ENCODE peak calls at places on chromosomes 3 and 15, in eight cellular contexts. One of them, this sample, is unnamed.

GRCh38 chr15:68972201-68973065 is 42.1 kb upstream of the NOX5 start:
- DNase-seq in substantia nigra: no peak
- DNase-seq in endodermal cell: no peak
- DNase-seq in cardiac muscle cell: no peak
- DNase-seq in foreskin keratinocyte: no peak
- DNase-seq in neuronal stem cell: no peak
- DNase-seq in DND-41: no peak
- DNase-seq in testis: no peak
- DNase-seq in this sample: no peak

GRCh38 chr3:33750216-33750558 is 32.1 kb upstream of the CLASP2 start:
- DNase-seq in substantia nigra: no peak
- DNase-seq in endodermal cell: no peak
- DNase-seq in cardiac muscle cell: no peak
- DNase-seq in foreskin keratinocyte: no peak
- DNase-seq in neuronal stem cell: no peak
- DNase-seq in DND-41: no peak
- DNase-seq in testis: no peak
- DNase-seq in this sample: no peak

GRCh38 chr3:67357610-67358458 is 296.6 kb downstream of the SUCLG2 start:
- DNase-seq in substantia nigra: no peak
- DNase-seq in endodermal cell: peak
- DNase-seq in cardiac muscle cell: peak
- DNase-seq in foreskin keratinocyte: no peak
- DNase-seq in neuronal stem cell: peak
- DNase-seq in DND-41: no peak
- DNase-seq in testis: peak
- DNase-seq in this sample: no peak

GRCh38 chr15:70067011-70067410 is 30.7 kb downstream of the TLE3 start:
- DNase-seq in substantia nigra: no peak
- DNase-seq in endodermal cell: no peak
- DNase-seq in cardiac muscle cell: no peak
- DNase-seq in foreskin keratinocyte: no peak
- DNase-seq in neuronal stem cell: no peak
- DNase-seq in DND-41: no peak
- DNase-seq in testis: no peak
- DNase-seq in this sample: no peak

GRCh38 chr3:78337801-78338211 is 1297.9 kb downstream of the ROBO2 start:
- DNase-seq in substantia nigra: no peak
- DNase-seq in endodermal cell: no peak
- DNase-seq in cardiac muscle cell: no peak
- DNase-seq in foreskin keratinocyte: no peak
- DNase-seq in neuronal stem cell: no peak
- DNase-seq in DND-41: no peak
- DNase-seq in testis: no peak
- DNase-seq in this sample: no peak

GRCh38 chr15:58535337-58535736 is 103.5 kb downstream of the LIPC start:
- DNase-seq in substantia nigra: no peak
- DNase-seq in endodermal cell: no peak
- DNase-seq in cardiac muscle cell: no peak
- DNase-seq in foreskin keratinocyte: no peak
- DNase-seq in neuronal stem cell: no peak
- DNase-seq in DND-41: no peak
- DNase-seq in testis: no peak
- DNase-seq in this sample: no peak

GRCh38 chr15:31259562-31260252 is 66.9 kb upstream of the KLF13 start:
- DNase-seq in substantia nigra: no peak
- DNase-seq in endodermal cell: no peak
- DNase-seq in cardiac muscle cell: no peak
- DNase-seq in foreskin keratinocyte: no peak
- DNase-seq in neuronal stem cell: no peak
- DNase-seq in DND-41: no peak
- DNase-seq in testis: no peak
- DNase-seq in this sample: no peak

GRCh38 chr3:109923431-109923830 is 586.1 kb upstream of the DPPA4 start:
- DNase-seq in substantia nigra: no peak
- DNase-seq in endodermal cell: no peak
- DNase-seq in cardiac muscle cell: no peak
- DNase-seq in foreskin keratinocyte: no peak
- DNase-seq in neuronal stem cell: no peak
- DNase-seq in DND-41: no peak
- DNase-seq in testis: no peak
- DNase-seq in this sample: no peak

GRCh38 chr15:48644498-48644826 is 1.0 kb downstream of the FBN1 start:
- DNase-seq in substantia nigra: no peak
- DNase-seq in endodermal cell: no peak
- DNase-seq in cardiac muscle cell: no peak
- DNase-seq in foreskin keratinocyte: no peak
- DNase-seq in neuronal stem cell: no peak
- DNase-seq in DND-41: no peak
- DNase-seq in testis: peak
- DNase-seq in this sample: no peak

GRCh38 chr15:37131639-37132038 is 31.3 kb upstream of the MEIS2 start:
- DNase-seq in substantia nigra: no peak
- DNase-seq in endodermal cell: no peak
- DNase-seq in cardiac muscle cell: peak
- DNase-seq in foreskin keratinocyte: no peak
- DNase-seq in neuronal stem cell: no peak
- DNase-seq in DND-41: no peak
- DNase-seq in testis: no peak
- DNase-seq in this sample: no peak

GRCh38 chr15:48388017-48388936 is 57.0 kb downstream of the DUT start:
- DNase-seq in substantia nigra: no peak
- DNase-seq in endodermal cell: no peak
- DNase-seq in cardiac muscle cell: peak
- DNase-seq in foreskin keratinocyte: no peak
- DNase-seq in neuronal stem cell: no peak
- DNase-seq in DND-41: no peak
- DNase-seq in testis: no peak
- DNase-seq in this sample: no peak

GRCh38 chr3:114035146-114035545 is 21.2 kb downstream of the CCDC191 start:
- DNase-seq in substantia nigra: no peak
- DNase-seq in endodermal cell: no peak
- DNase-seq in cardiac muscle cell: no peak
- DNase-seq in foreskin keratinocyte: no peak
- DNase-seq in neuronal stem cell: no peak
- DNase-seq in DND-41: no peak
- DNase-seq in testis: no peak
- DNase-seq in this sample: no peak

GRCh38 chr15:94086360-94086759 is 145.0 kb upstream of the MCTP2 start:
- DNase-seq in substantia nigra: no peak
- DNase-seq in endodermal cell: no peak
- DNase-seq in cardiac muscle cell: no peak
- DNase-seq in foreskin keratinocyte: no peak
- DNase-seq in neuronal stem cell: no peak
- DNase-seq in DND-41: no peak
- DNase-seq in testis: no peak
- DNase-seq in this sample: no peak
- H3K27ac ChIP-seq in substantia nigra: no peak
- H3K27ac ChIP-seq in endodermal cell: no peak
- H3K27ac ChIP-seq in cardiac muscle cell: no peak
- H3K27ac ChIP-seq in foreskin keratinocyte: no peak
- H3K27ac ChIP-seq in neuronal stem cell: no peak
- H3K27ac ChIP-seq in DND-41: no peak
- H3K27ac ChIP-seq in testis: no peak
- H3K27ac ChIP-seq in this sample: no peak

DNA sequence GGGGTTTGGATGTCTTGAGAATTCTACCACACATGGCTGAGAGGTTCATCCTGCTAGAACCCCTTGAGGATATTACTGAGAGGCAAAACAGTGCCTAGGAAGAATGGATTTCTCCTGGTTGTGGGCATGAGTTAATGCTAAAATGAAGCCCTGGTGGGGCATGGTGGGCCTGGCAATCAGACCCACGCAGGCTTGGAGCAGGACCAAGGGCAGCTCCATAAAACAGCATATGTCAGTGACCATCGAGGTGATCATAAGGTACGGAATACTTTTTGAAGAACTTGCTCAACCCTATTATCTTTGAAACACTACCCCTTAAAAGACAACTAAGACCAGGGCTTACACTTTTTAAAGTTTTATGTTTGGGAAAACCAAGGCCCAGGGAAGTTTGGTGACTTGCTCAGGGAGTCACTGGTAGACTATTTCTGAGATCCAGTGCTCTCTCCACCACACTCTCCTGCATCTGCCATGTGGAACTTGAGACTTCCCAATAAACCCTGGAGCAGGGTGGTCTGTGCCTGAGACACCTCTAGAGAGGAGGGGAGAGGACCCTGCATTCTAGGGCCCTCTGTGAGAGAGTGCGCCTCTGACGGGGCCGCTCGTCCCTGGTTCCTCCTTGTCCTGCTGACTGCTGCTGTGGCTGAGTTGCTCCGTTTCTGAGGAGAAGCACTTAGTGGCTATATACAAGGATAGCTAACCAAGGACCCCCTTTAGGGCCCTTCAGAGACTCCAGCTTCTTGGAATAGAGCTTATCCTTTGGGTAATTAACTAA is 28.0 kb upstream of the TIMP4 start:
- DNase-seq in substantia nigra: no peak
- DNase-seq in endodermal cell: no peak
- DNase-seq in cardiac muscle cell: no peak
- DNase-seq in foreskin keratinocyte: no peak
- DNase-seq in neuronal stem cell: no peak
- DNase-seq in DND-41: no peak
- DNase-seq in testis: no peak
- DNase-seq in this sample: no peak
- H3K27ac ChIP-seq in substantia nigra: no peak
- H3K27ac ChIP-seq in endodermal cell: no peak
- H3K27ac ChIP-seq in cardiac muscle cell: no peak
- H3K27ac ChIP-seq in foreskin keratinocyte: no peak
- H3K27ac ChIP-seq in neuronal stem cell: no peak
- H3K27ac ChIP-seq in DND-41: peak
- H3K27ac ChIP-seq in testis: no peak
- H3K27ac ChIP-seq in this sample: no peak

GRCh38 chr3:195542691-195543641 is at the start of gene PPP1R2:
- DNase-seq in substantia nigra: peak
- DNase-seq in endodermal cell: peak
- DNase-seq in cardiac muscle cell: peak
- DNase-seq in foreskin keratinocyte: peak
- DNase-seq in neuronal stem cell: peak
- DNase-seq in DND-41: peak
- DNase-seq in testis: peak
- DNase-seq in this sample: peak
- H3K27ac ChIP-seq in substantia nigra: peak
- H3K27ac ChIP-seq in endodermal cell: peak
- H3K27ac ChIP-seq in cardiac muscle cell: peak
- H3K27ac ChIP-seq in foreskin keratinocyte: peak
- H3K27ac ChIP-seq in neuronal stem cell: no peak
- H3K27ac ChIP-seq in DND-41: peak
- H3K27ac ChIP-seq in testis: peak
- H3K27ac ChIP-seq in this sample: peak

GRCh38 chr15:57496594-57496945 is 95.1 kb upstream of the MYZAP start:
- DNase-seq in substantia nigra: no peak
- DNase-seq in endodermal cell: no peak
- DNase-seq in cardiac muscle cell: no peak
- DNase-seq in foreskin keratinocyte: no peak
- DNase-seq in neuronal stem cell: no peak
- DNase-seq in DND-41: no peak
- DNase-seq in testis: no peak
- DNase-seq in this sample: no peak
- H3K27ac ChIP-seq in substantia nigra: no peak
- H3K27ac ChIP-seq in endodermal cell: peak
- H3K27ac ChIP-seq in cardiac muscle cell: peak
- H3K27ac ChIP-seq in foreskin keratinocyte: no peak
- H3K27ac ChIP-seq in neuronal stem cell: no peak
- H3K27ac ChIP-seq in DND-41: no peak
- H3K27ac ChIP-seq in testis: no peak
- H3K27ac ChIP-seq in this sample: no peak

GRCh38 chr3:126211569-126211968 is 31.2 kb upstream of the ALDH1L1 start:
- DNase-seq in substantia nigra: no peak
- DNase-seq in endodermal cell: no peak
- DNase-seq in cardiac muscle cell: no peak
- DNase-seq in foreskin keratinocyte: no peak
- DNase-seq in neuronal stem cell: no peak
- DNase-seq in DND-41: no peak
- DNase-seq in testis: no peak
- DNase-seq in this sample: no peak

GRCh38 chr3:126212629-126213375 is 32.4 kb upstream of the ALDH1L1 start:
- DNase-seq in substantia nigra: peak
- DNase-seq in endodermal cell: peak
- DNase-seq in cardiac muscle cell: peak
- DNase-seq in foreskin keratinocyte: peak
- DNase-seq in neuronal stem cell: peak
- DNase-seq in DND-41: no peak
- DNase-seq in testis: peak
- DNase-seq in this sample: no peak

GRCh38 chr3:126213376-126214044 is 33.1 kb upstream of the ALDH1L1 start:
- DNase-seq in substantia nigra: no peak
- DNase-seq in endodermal cell: no peak
- DNase-seq in cardiac muscle cell: peak
- DNase-seq in foreskin keratinocyte: no peak
- DNase-seq in neuronal stem cell: no peak
- DNase-seq in DND-41: no peak
- DNase-seq in testis: peak
- DNase-seq in this sample: no peak

GRCh38 chr3:126212250-126212628 is 31.9 kb upstream of the ALDH1L1 start:
- DNase-seq in substantia nigra: no peak
- DNase-seq in endodermal cell: no peak
- DNase-seq in cardiac muscle cell: no peak
- DNase-seq in foreskin keratinocyte: no peak
- DNase-seq in neuronal stem cell: no peak
- DNase-seq in DND-41: no peak
- DNase-seq in testis: no peak
- DNase-seq in this sample: no peak

GRCh38 chr3:126216416-126216815 is 36.0 kb upstream of the ALDH1L1 start:
- DNase-seq in substantia nigra: no peak
- DNase-seq in endodermal cell: no peak
- DNase-seq in cardiac muscle cell: no peak
- DNase-seq in foreskin keratinocyte: peak
- DNase-seq in neuronal stem cell: no peak
- DNase-seq in DND-41: no peak
- DNase-seq in testis: no peak
- DNase-seq in this sample: no peak
- H3K27ac ChIP-seq in substantia nigra: no peak
- H3K27ac ChIP-seq in endodermal cell: no peak
- H3K27ac ChIP-seq in cardiac muscle cell: no peak
- H3K27ac ChIP-seq in foreskin keratinocyte: no peak
- H3K27ac ChIP-seq in neuronal stem cell: no peak
- H3K27ac ChIP-seq in DND-41: no peak
- H3K27ac ChIP-seq in testis: no peak
- H3K27ac ChIP-seq in this sample: no peak

DNA sequence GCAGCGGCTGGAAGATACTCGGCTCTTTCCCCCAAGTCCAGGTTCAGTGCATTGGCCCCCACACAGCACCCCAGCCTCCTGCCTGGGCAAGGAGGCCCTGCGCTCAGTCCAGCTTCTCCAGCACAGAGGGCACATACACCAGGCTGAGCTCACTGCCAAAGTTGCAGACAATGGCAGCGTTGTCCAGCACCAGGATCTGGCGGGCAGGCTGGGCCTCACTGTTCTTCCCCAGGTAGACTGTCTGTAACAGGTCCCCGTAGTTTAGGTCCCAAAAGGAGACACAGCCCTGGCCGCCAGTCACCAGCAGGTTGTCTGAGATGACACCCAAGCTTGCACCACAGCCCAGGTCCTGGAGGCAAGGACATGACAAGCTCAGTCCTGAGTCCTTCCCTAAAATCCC is 32.9 kb downstream of the PTPN23 start:
- DNase-seq in substantia nigra: peak
- DNase-seq in endodermal cell: no peak
- DNase-seq in cardiac muscle cell: no peak
- DNase-seq in foreskin keratinocyte: no peak
- DNase-seq in neuronal stem cell: no peak
- DNase-seq in DND-41: no peak
- DNase-seq in testis: peak
- DNase-seq in this sample: peak
- H3K27ac ChIP-seq in substantia nigra: peak
- H3K27ac ChIP-seq in endodermal cell: no peak
- H3K27ac ChIP-seq in cardiac muscle cell: no peak
- H3K27ac ChIP-seq in foreskin keratinocyte: no peak
- H3K27ac ChIP-seq in neuronal stem cell: no peak
- H3K27ac ChIP-seq in DND-41: no peak
- H3K27ac ChIP-seq in testis: no peak
- H3K27ac ChIP-seq in this sample: peak

GRCh38 chr3:27642796-27643195 is 79.3 kb downstream of the EOMES start:
- DNase-seq in substantia nigra: no peak
- DNase-seq in endodermal cell: no peak
- DNase-seq in cardiac muscle cell: no peak
- DNase-seq in foreskin keratinocyte: no peak
- DNase-seq in neuronal stem cell: no peak
- DNase-seq in DND-41: no peak
- DNase-seq in testis: no peak
- DNase-seq in this sample: no peak
- H3K27ac ChIP-seq in substantia nigra: no peak
- H3K27ac ChIP-seq in endodermal cell: no peak
- H3K27ac ChIP-seq in cardiac muscle cell: no peak
- H3K27ac ChIP-seq in foreskin keratinocyte: no peak
- H3K27ac ChIP-seq in neuronal stem cell: no peak
- H3K27ac ChIP-seq in DND-41: no peak
- H3K27ac ChIP-seq in testis: no peak
- H3K27ac ChIP-seq in this sample: no peak